ENCODE peak calls at places on chromosome 17, in four cellular contexts. One of them, this sample, is unnamed.

GRCh38 chr17:3035256-3035967 is 28.0 kb downstream of the OR1D5 start:
- DNase-seq in DMS79: no peak
- DNase-seq in HEK293T: no peak
- DNase-seq in ureter: peak
- DNase-seq in this sample: no peak

GRCh38 chr17:77332034-77332971 is 191.5 kb downstream of the SEC14L1 start:
- DNase-seq in HEK293T: no peak
- DNase-seq in ureter: peak
- DNase-seq in DMS79: peak
- DNase-seq in this sample: no peak

GRCh38 chr17:56230660-56231059 is 77.4 kb downstream of the ANKFN1 start:
- DNase-seq in ureter: no peak
- DNase-seq in HEK293T: no peak
- DNase-seq in DMS79: peak
- DNase-seq in this sample: no peak

GRCh38 chr17:62919388-62919787 is 46.6 kb upstream of the TANC2 start:
- DNase-seq in ureter: no peak
- DNase-seq in DMS79: no peak
- DNase-seq in HEK293T: no peak
- DNase-seq in this sample: no peak

GRCh38 chr17:75639771-75640555 is 6.7 kb downstream of the SMIM5 start:
- DNase-seq in DMS79: no peak
- DNase-seq in ureter: peak
- DNase-seq in HEK293T: no peak
- DNase-seq in this sample: no peak

GRCh38 chr17:42163113-42163512 is 8.3 kb upstream of the RAB5C start:
- DNase-seq in ureter: no peak
- DNase-seq in HEK293T: peak
- DNase-seq in DMS79: no peak
- DNase-seq in this sample: no peak

GRCh38 chr17:68886401-68886800 is 68.8 kb downstream of the ABCA8 start:
- DNase-seq in DMS79: no peak
- DNase-seq in ureter: no peak
- DNase-seq in HEK293T: no peak
- DNase-seq in this sample: no peak

GRCh38 chr17:60401819-60402218 is 9.9 kb upstream of the USP32 start:
- DNase-seq in ureter: no peak
- DNase-seq in DMS79: no peak
- DNase-seq in HEK293T: no peak
- DNase-seq in this sample: no peak

GRCh38 chr17:46809110-46809571 is 9.4 kb downstream of the WNT3 start:
- DNase-seq in HEK293T: no peak
- DNase-seq in ureter: no peak
- DNase-seq in DMS79: no peak
- DNase-seq in this sample: no peak

GRCh38 chr17:4179071-4179470 is 36.1 kb downstream of the CYB5D2 start:
- DNase-seq in DMS79: no peak
- DNase-seq in HEK293T: no peak
- DNase-seq in ureter: no peak
- DNase-seq in this sample: no peak

GRCh38 chr17:7589891-7590611 is at the start of gene SOX15:
- DNase-seq in DMS79: no peak
- DNase-seq in HEK293T: no peak
- DNase-seq in ureter: no peak
- DNase-seq in this sample: no peak

GRCh38 chr17:50785942-50786570 is 18.7 kb upstream of the ANKRD40CL start:
- DNase-seq in HEK293T: no peak
- DNase-seq in DMS79: peak
- DNase-seq in ureter: peak
- DNase-seq in this sample: peak

GRCh38 chr17:41418116-41418860 is 6.1 kb downstream of the KRT37 start:
- DNase-seq in DMS79: no peak
- DNase-seq in HEK293T: no peak
- DNase-seq in ureter: no peak
- DNase-seq in this sample: no peak

GRCh38 chr17:13884347-13884746 is 185.0 kb upstream of the COX10 start:
- DNase-seq in ureter: no peak
- DNase-seq in DMS79: no peak
- DNase-seq in HEK293T: no peak
- DNase-seq in this sample: no peak

GRCh38 chr17:77619851-77620250 is 338.7 kb upstream of the TNRC6C start:
- DNase-seq in ureter: no peak
- DNase-seq in HEK293T: no peak
- DNase-seq in DMS79: no peak
- DNase-seq in this sample: no peak

GRCh38 chr17:43431741-43432523 is 33.1 kb downstream of the ARL4D start:
- DNase-seq in ureter: no peak
- DNase-seq in DMS79: no peak
- DNase-seq in HEK293T: no peak
- DNase-seq in this sample: no peak

GRCh38 chr17:35345926-35346771 is 27.3 kb downstream of the SLFN11 start:
- DNase-seq in DMS79: no peak
- DNase-seq in ureter: peak
- DNase-seq in HEK293T: no peak
- DNase-seq in this sample: peak

GRCh38 chr17:45320931-45321461 is 4.2 kb upstream of the MAP3K14 start:
- DNase-seq in DMS79: no peak
- DNase-seq in HEK293T: peak
- DNase-seq in ureter: no peak
- DNase-seq in this sample: no peak

GRCh38 chr17:10842658-10843057 is 4.8 kb upstream of the PIRT start:
- DNase-seq in DMS79: no peak
- DNase-seq in ureter: no peak
- DNase-seq in HEK293T: no peak
- DNase-seq in this sample: peak

GRCh38 chr17:55122114-55122513 is 142.6 kb upstream of the HLF start:
- DNase-seq in HEK293T: no peak
- DNase-seq in ureter: no peak
- DNase-seq in DMS79: no peak
- DNase-seq in this sample: no peak

GRCh38 chr17:44912763-44913544 is 2.3 kb downstream of the GFAP start:
- DNase-seq in HEK293T: no peak
- DNase-seq in DMS79: no peak
- DNase-seq in ureter: no peak
- DNase-seq in this sample: no peak

GRCh38 chr17:33964344-33964979 is 290.6 kb upstream of the CCL2 start:
- DNase-seq in HEK293T: no peak
- DNase-seq in DMS79: no peak
- DNase-seq in ureter: no peak
- DNase-seq in this sample: peak